ENCODE peak calls at places on chromosomes 13 and 19, in seven cellular contexts. One of them, this sample, is unnamed.

GRCh38 chr19:57118848-57119247 is 937 bp upstream of the USP29 start:
- DNase-seq in A549: no peak
- DNase-seq in HCT116: no peak
- DNase-seq in body of pancreas: no peak
- DNase-seq in Peyer's patch: no peak
- DNase-seq in lower leg skin: no peak
- DNase-seq in sigmoid colon: no peak
- DNase-seq in this sample: no peak

GRCh38 chr13:98951266-98951665 is 26.6 kb downstream of the DOCK9 start:
- DNase-seq in A549: no peak
- DNase-seq in HCT116: no peak
- DNase-seq in body of pancreas: no peak
- DNase-seq in Peyer's patch: no peak
- DNase-seq in lower leg skin: no peak
- DNase-seq in sigmoid colon: no peak
- DNase-seq in this sample: no peak

GRCh38 chr13:87498681-87499080 is 172.5 kb upstream of the SLITRK5 start:
- DNase-seq in A549: peak; percentile 1
- DNase-seq in HCT116: no peak
- DNase-seq in body of pancreas: no peak
- DNase-seq in Peyer's patch: no peak
- DNase-seq in lower leg skin: no peak
- DNase-seq in sigmoid colon: no peak
- DNase-seq in this sample: no peak

GRCh38 chr19:47758433-47758784 is 13.1 kb downstream of the NOP53 start:
- DNase-seq in A549: no peak
- DNase-seq in HCT116: no peak
- DNase-seq in body of pancreas: no peak
- DNase-seq in Peyer's patch: no peak
- DNase-seq in lower leg skin: no peak
- DNase-seq in sigmoid colon: no peak
- DNase-seq in this sample: no peak

GRCh38 chr19:29277107-29277506 is 64.2 kb upstream of the UQCRFS1 start:
- DNase-seq in A549: peak; percentile 52
- DNase-seq in HCT116: no peak
- DNase-seq in body of pancreas: peak; percentile 23
- DNase-seq in Peyer's patch: no peak
- DNase-seq in lower leg skin: no peak
- DNase-seq in sigmoid colon: peak; percentile 28
- DNase-seq in this sample: peak; percentile 82

GRCh38 chr13:34011552-34012085 is 193.7 kb downstream of the RFC3 start:
- DNase-seq in A549: peak; percentile 47
- DNase-seq in HCT116: no peak
- DNase-seq in body of pancreas: peak; percentile 17
- DNase-seq in Peyer's patch: no peak
- DNase-seq in lower leg skin: no peak
- DNase-seq in sigmoid colon: no peak
- DNase-seq in this sample: no peak

GRCh38 chr13:30818323-30818960 is 83.1 kb downstream of the ALOX5AP start:
- DNase-seq in A549: no peak
- DNase-seq in HCT116: no peak
- DNase-seq in body of pancreas: no peak
- DNase-seq in Peyer's patch: no peak
- DNase-seq in lower leg skin: peak; percentile 56
- DNase-seq in sigmoid colon: peak; percentile 75
- DNase-seq in this sample: no peak

GRCh38 chr19:52993342-52994178 is 20.2 kb upstream of the ERVV-1 start:
- DNase-seq in A549: peak; percentile 13
- DNase-seq in HCT116: peak; percentile 32
- DNase-seq in body of pancreas: peak; percentile 84
- DNase-seq in Peyer's patch: peak; percentile 69
- DNase-seq in lower leg skin: peak; percentile 67
- DNase-seq in sigmoid colon: peak; percentile 88
- DNase-seq in this sample: peak; percentile 73

GRCh38 chr19:20077791-20078463 is at the start of gene ZNF90:
- DNase-seq in A549: peak; percentile 1
- DNase-seq in HCT116: no peak
- DNase-seq in body of pancreas: peak; percentile 99
- DNase-seq in Peyer's patch: peak; percentile 72
- DNase-seq in lower leg skin: peak; percentile 95
- DNase-seq in sigmoid colon: peak; percentile 99
- DNase-seq in this sample: peak; percentile 29

GRCh38 chr13:96744665-96745331 is 249.5 kb downstream of the OXGR1 start:
- DNase-seq in A549: no peak
- DNase-seq in HCT116: no peak
- DNase-seq in body of pancreas: no peak
- DNase-seq in Peyer's patch: no peak
- DNase-seq in lower leg skin: no peak
- DNase-seq in sigmoid colon: no peak
- DNase-seq in this sample: no peak

GRCh38 chr13:97328222-97328790 is 105.7 kb upstream of the RAP2A start:
- DNase-seq in A549: peak; percentile 23
- DNase-seq in HCT116: no peak
- DNase-seq in body of pancreas: no peak
- DNase-seq in Peyer's patch: no peak
- DNase-seq in lower leg skin: no peak
- DNase-seq in sigmoid colon: no peak
- DNase-seq in this sample: peak; percentile 48

GRCh38 chr13:20867408-20867807 is 35.1 kb downstream of the XPO4 start:
- DNase-seq in A549: no peak
- DNase-seq in HCT116: no peak
- DNase-seq in body of pancreas: no peak
- DNase-seq in Peyer's patch: no peak
- DNase-seq in lower leg skin: no peak
- DNase-seq in sigmoid colon: no peak
- DNase-seq in this sample: no peak

GRCh38 chr13:39527961-39528720 is 74.9 kb downstream of the LHFPL6 start:
- DNase-seq in A549: peak; percentile 65
- DNase-seq in HCT116: peak; percentile 18
- DNase-seq in body of pancreas: no peak
- DNase-seq in Peyer's patch: no peak
- DNase-seq in lower leg skin: no peak
- DNase-seq in sigmoid colon: no peak
- DNase-seq in this sample: peak; percentile 32

GRCh38 chr19:5823579-5824281 is 15.8 kb downstream of the FUT6 start:
- DNase-seq in A549: peak; percentile 66
- DNase-seq in HCT116: no peak
- DNase-seq in body of pancreas: peak; percentile 47
- DNase-seq in Peyer's patch: no peak
- DNase-seq in lower leg skin: no peak
- DNase-seq in sigmoid colon: no peak
- DNase-seq in this sample: no peak

GRCh38 chr13:50989476-50989875 is 79.9 kb downstream of the RNASEH2B start:
- DNase-seq in A549: peak; percentile 26
- DNase-seq in HCT116: no peak
- DNase-seq in body of pancreas: no peak
- DNase-seq in Peyer's patch: no peak
- DNase-seq in lower leg skin: no peak
- DNase-seq in sigmoid colon: no peak
- DNase-seq in this sample: no peak

GRCh38 chr19:48169585-48169973 is 565 bp downstream of the LIG1 start:
- DNase-seq in A549: peak; percentile 89
- DNase-seq in HCT116: peak; percentile 66
- DNase-seq in body of pancreas: peak; percentile 86
- DNase-seq in Peyer's patch: peak; percentile 96
- DNase-seq in lower leg skin: peak; percentile 65
- DNase-seq in sigmoid colon: peak; percentile 81
- DNase-seq in this sample: peak; percentile 30

GRCh38 chr13:55999709-56000108 is 1141.0 kb upstream of the PRR20A start:
- DNase-seq in A549: no peak
- DNase-seq in HCT116: no peak
- DNase-seq in body of pancreas: no peak
- DNase-seq in Peyer's patch: no peak
- DNase-seq in lower leg skin: no peak
- DNase-seq in sigmoid colon: no peak
- DNase-seq in this sample: no peak

GRCh38 chr19:38277969-38278680 is 13.8 kb downstream of the SPINT2 start:
- DNase-seq in A549: no peak
- DNase-seq in HCT116: no peak
- DNase-seq in body of pancreas: peak; percentile 51
- DNase-seq in Peyer's patch: no peak
- DNase-seq in lower leg skin: no peak
- DNase-seq in sigmoid colon: no peak
- DNase-seq in this sample: no peak

GRCh38 chr13:106507560-106508274 is 27.7 kb downstream of the EFNB2 start:
- DNase-seq in A549: peak; percentile 25
- DNase-seq in HCT116: no peak
- DNase-seq in body of pancreas: no peak
- DNase-seq in Peyer's patch: no peak
- DNase-seq in lower leg skin: no peak
- DNase-seq in sigmoid colon: no peak
- DNase-seq in this sample: peak; percentile 52

GRCh38 chr13:112575295-112575622 is 12.7 kb downstream of the TUBGCP3 start:
- DNase-seq in A549: no peak
- DNase-seq in HCT116: no peak
- DNase-seq in body of pancreas: no peak
- DNase-seq in Peyer's patch: no peak
- DNase-seq in lower leg skin: no peak
- DNase-seq in sigmoid colon: no peak
- DNase-seq in this sample: no peak

GRCh38 chr13:24220086-24220703 is 59.7 kb downstream of the SPATA13 start:
- DNase-seq in A549: peak; percentile 76
- DNase-seq in HCT116: peak; percentile 70
- DNase-seq in body of pancreas: peak; percentile 83
- DNase-seq in Peyer's patch: no peak
- DNase-seq in lower leg skin: peak; percentile 69
- DNase-seq in sigmoid colon: no peak
- DNase-seq in this sample: peak; percentile 37

GRCh38 chr13:33349996-33350826 is 64.7 kb upstream of the STARD13 start:
- DNase-seq in A549: no peak
- DNase-seq in HCT116: no peak
- DNase-seq in body of pancreas: peak; percentile 77
- DNase-seq in Peyer's patch: peak; percentile 72
- DNase-seq in lower leg skin: peak; percentile 40
- DNase-seq in sigmoid colon: peak; percentile 88
- DNase-seq in this sample: peak; percentile 26

GRCh38 chr13:41565221-41565620 is 107.9 kb downstream of the RGCC start:
- DNase-seq in A549: no peak
- DNase-seq in HCT116: no peak
- DNase-seq in body of pancreas: no peak
- DNase-seq in Peyer's patch: no peak
- DNase-seq in lower leg skin: no peak
- DNase-seq in sigmoid colon: no peak
- DNase-seq in this sample: peak; percentile 42

GRCh38 chr19:40150170-40150569 is 41.1 kb upstream of the MAP3K10 start:
- DNase-seq in A549: no peak
- DNase-seq in HCT116: no peak
- DNase-seq in body of pancreas: no peak
- DNase-seq in Peyer's patch: no peak
- DNase-seq in lower leg skin: peak; percentile 29
- DNase-seq in sigmoid colon: no peak
- DNase-seq in this sample: no peak

GRCh38 chr19:45448887-45449299 is 18.9 kb upstream of the FOSB start:
- DNase-seq in A549: no peak
- DNase-seq in HCT116: no peak
- DNase-seq in body of pancreas: no peak
- DNase-seq in Peyer's patch: peak; percentile 76
- DNase-seq in lower leg skin: no peak
- DNase-seq in sigmoid colon: no peak
- DNase-seq in this sample: no peak

DNA sequence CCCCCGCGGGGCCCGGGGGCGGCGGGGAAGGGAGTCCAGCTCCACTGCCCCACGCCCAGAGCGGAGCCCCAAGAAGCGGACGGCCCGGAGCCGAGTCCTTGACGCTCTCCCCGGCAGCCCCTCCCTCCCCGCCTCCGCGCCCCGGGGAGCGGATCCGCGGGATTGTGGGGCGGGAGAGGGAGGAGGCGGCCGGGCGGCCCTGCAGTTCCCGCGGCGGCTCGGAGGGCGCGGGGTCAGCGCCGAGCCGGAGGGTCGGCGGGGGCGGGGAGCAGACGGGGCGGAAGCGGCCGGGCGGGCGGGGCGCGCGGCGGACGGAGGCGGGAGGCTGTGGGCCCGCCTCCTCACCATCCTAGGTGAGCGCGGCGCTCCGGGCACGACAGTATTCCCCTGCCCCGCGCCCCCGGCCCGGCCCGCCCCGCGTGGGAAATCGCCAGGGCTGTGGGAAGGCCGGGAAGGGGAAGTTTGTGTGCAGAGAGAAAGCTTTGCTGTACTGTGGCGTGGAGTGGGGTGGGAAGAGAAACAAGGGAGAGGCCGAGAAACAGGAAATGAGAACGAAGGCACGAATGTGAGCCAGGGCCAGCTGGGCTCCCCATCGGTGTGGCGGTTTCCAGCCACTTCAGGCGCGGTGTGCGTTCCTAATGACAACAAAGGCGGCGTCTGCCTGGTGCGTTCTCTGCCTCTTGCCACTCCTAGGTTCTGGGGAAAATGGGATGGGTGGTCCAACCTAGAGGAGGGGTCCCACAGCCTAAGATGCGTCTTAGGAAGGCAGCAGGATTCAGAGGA is 1.3 kb upstream of the KLF12 start:
- DNase-seq in A549: peak; percentile 62
- DNase-seq in HCT116: no peak
- DNase-seq in body of pancreas: peak; percentile 60
- DNase-seq in Peyer's patch: peak; percentile 77
- DNase-seq in lower leg skin: peak; percentile 36
- DNase-seq in sigmoid colon: peak; percentile 81
- DNase-seq in this sample: peak; percentile 52
- TF ChIP-seq POLR2A in A549: peak; percentile 35
- TF ChIP-seq POLR2A in HCT116: peak; percentile 51
- TF ChIP-seq POLR2A in body of pancreas: peak; percentile 37
- TF ChIP-seq POLR2A in Peyer's patch: no peak
- TF ChIP-seq POLR2A in lower leg skin: no peak
- TF ChIP-seq POLR2A in sigmoid colon: peak; percentile 25
- TF ChIP-seq POLR2A in this sample: no peak

GRCh38 chr19:11375143-11375948 is 880 bp downstream of the SWSAP1 start:
- DNase-seq in A549: no peak
- DNase-seq in HCT116: no peak
- DNase-seq in body of pancreas: peak; percentile 38
- DNase-seq in Peyer's patch: no peak
- DNase-seq in lower leg skin: peak; percentile 48
- DNase-seq in sigmoid colon: peak; percentile 84
- DNase-seq in this sample: no peak
- TF ChIP-seq POLR2A in A549: no peak
- TF ChIP-seq POLR2A in HCT116: no peak
- TF ChIP-seq POLR2A in body of pancreas: peak; percentile 35
- TF ChIP-seq POLR2A in Peyer's patch: peak; percentile 45
- TF ChIP-seq POLR2A in lower leg skin: no peak
- TF ChIP-seq POLR2A in sigmoid colon: peak; percentile 81
- TF ChIP-seq POLR2A in this sample: no peak

DNA sequence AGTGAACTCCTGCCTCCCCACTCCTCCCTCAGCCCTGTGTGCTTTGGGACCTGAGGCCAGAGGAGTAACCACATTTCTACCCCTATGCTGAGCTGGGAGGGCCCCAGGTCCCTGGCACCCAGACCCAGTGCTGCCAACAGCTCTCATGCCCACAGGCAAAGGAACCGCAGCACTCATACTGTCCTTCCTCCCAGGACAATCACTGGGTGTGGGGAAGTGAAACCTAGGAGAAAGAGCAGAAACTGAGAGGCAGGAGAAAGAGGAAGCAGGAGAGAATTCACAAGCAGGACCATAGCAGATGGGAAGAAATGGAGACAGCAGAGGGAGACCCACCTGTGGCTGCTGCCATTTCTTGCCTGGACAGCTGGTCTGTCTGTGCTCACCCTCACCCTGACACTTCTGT is 18.8 kb downstream of the CCDC97 start:
- DNase-seq in A549: no peak
- DNase-seq in HCT116: no peak
- DNase-seq in body of pancreas: no peak
- DNase-seq in Peyer's patch: no peak
- DNase-seq in lower leg skin: no peak
- DNase-seq in sigmoid colon: no peak
- DNase-seq in this sample: no peak
- TF ChIP-seq POLR2A in A549: no peak
- TF ChIP-seq POLR2A in HCT116: no peak
- TF ChIP-seq POLR2A in body of pancreas: no peak
- TF ChIP-seq POLR2A in Peyer's patch: no peak
- TF ChIP-seq POLR2A in lower leg skin: no peak
- TF ChIP-seq POLR2A in sigmoid colon: no peak
- TF ChIP-seq POLR2A in this sample: no peak

GRCh38 chr19:4067396-4068057 is 828 bp upstream of the ZBTB7A start:
- DNase-seq in A549: no peak
- DNase-seq in HCT116: no peak
- DNase-seq in body of pancreas: peak; percentile 50
- DNase-seq in Peyer's patch: peak; percentile 83
- DNase-seq in lower leg skin: no peak
- DNase-seq in sigmoid colon: no peak
- DNase-seq in this sample: no peak
- TF ChIP-seq POLR2A in A549: peak; percentile 18
- TF ChIP-seq POLR2A in HCT116: no peak
- TF ChIP-seq POLR2A in body of pancreas: peak; percentile 44
- TF ChIP-seq POLR2A in Peyer's patch: peak; percentile 37
- TF ChIP-seq POLR2A in lower leg skin: no peak
- TF ChIP-seq POLR2A in sigmoid colon: no peak
- TF ChIP-seq POLR2A in this sample: no peak

This sample was measured in H54.